ENCODE peak calls at places on chromosomes 5 and 9, in four cellular contexts. One of them, this sample, is unnamed.

GRCh38 chr5:124888050-124888506 is 141.6 kb upstream of the ZNF608 start:
- DNase-seq in GM12878: no peak
- DNase-seq in K562: no peak
- DNase-seq in HepG2: peak
- DNase-seq in this sample: no peak

GRCh38 chr5:43113546-43113945 is 7.2 kb upstream of the ZNF131 start:
- DNase-seq in GM12878: no peak
- DNase-seq in K562: no peak
- DNase-seq in HepG2: no peak
- DNase-seq in this sample: no peak

GRCh38 chr9:28365020-28365640 is 791.8 kb upstream of the C9orf72 start:
- DNase-seq in GM12878: no peak
- DNase-seq in K562: no peak
- DNase-seq in HepG2: no peak
- DNase-seq in this sample: no peak

GRCh38 chr9:3241290-3241689 is 284.5 kb downstream of the RFX3 start:
- DNase-seq in GM12878: no peak
- DNase-seq in K562: no peak
- DNase-seq in HepG2: no peak
- DNase-seq in this sample: no peak

GRCh38 chr9:125635888-125636287 is 71.1 kb downstream of the MAPKAP1 start:
- DNase-seq in GM12878: no peak
- DNase-seq in K562: no peak
- DNase-seq in HepG2: peak
- DNase-seq in this sample: no peak

GRCh38 chr5:77650686-77651085 is 12.2 kb upstream of the OTP start:
- DNase-seq in GM12878: no peak
- DNase-seq in K562: no peak
- DNase-seq in HepG2: no peak
- DNase-seq in this sample: no peak

GRCh38 chr5:109690456-109691247 is 925 bp downstream of the MAN2A1 start:
- DNase-seq in GM12878: no peak
- DNase-seq in K562: peak
- DNase-seq in HepG2: peak
- DNase-seq in this sample: peak

GRCh38 chr9:89433826-89434225 is 64.1 kb downstream of the SEMA4D start:
- DNase-seq in GM12878: no peak
- DNase-seq in K562: no peak
- DNase-seq in HepG2: no peak
- DNase-seq in this sample: peak

GRCh38 chr9:99560561-99560960 is 261.1 kb upstream of the NR4A3 start:
- DNase-seq in GM12878: no peak
- DNase-seq in K562: no peak
- DNase-seq in HepG2: no peak
- DNase-seq in this sample: no peak

GRCh38 chr5:141654298-141654697 is 3.1 kb upstream of the FCHSD1 start:
- DNase-seq in GM12878: no peak
- DNase-seq in K562: no peak
- DNase-seq in HepG2: no peak
- DNase-seq in this sample: peak

GRCh38 chr9:71285191-71285656 is 163.8 kb upstream of the TRPM3 start:
- DNase-seq in GM12878: no peak
- DNase-seq in K562: peak
- DNase-seq in HepG2: peak
- DNase-seq in this sample: peak

DNA sequence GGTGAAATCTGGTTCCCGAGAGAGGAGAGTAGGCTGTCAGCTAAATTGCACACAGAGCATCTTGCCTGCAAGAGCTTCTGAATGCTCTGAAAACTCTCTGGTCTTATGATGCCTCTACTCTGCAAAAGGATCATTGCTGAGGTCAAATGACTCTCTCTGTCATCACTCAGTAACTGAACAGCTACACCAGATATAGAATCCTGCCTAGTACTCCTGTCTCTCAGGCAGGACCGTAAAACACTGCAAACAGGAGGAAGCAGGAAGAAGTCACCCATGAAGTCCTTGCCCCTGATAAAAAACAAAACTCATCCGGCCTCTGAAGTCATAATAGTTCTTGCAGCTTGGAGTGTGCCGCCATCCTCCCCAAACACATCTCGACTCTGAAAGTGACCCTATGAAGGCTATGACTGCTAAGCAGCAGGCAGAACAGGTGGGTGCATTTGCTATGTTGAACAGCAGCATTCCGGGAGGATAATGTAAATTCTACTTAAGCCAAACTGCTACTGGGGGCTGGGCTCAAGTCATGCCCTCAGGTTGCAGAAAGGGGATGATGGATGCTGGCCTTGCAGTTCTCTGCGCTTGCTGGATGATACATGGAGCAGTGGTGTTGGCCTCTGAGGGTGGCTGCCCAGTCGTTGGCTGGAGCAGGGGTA is 81.9 kb upstream of the FAM169A start:
- DNase-seq in GM12878: no peak
- DNase-seq in K562: no peak
- DNase-seq in HepG2: no peak
- DNase-seq in this sample: peak
- TF ChIP-seq RAD21 in GM12878: no peak
- TF ChIP-seq RAD21 in K562: no peak
- TF ChIP-seq RAD21 in HepG2: no peak
- TF ChIP-seq RAD21 in this sample: no peak

DNA sequence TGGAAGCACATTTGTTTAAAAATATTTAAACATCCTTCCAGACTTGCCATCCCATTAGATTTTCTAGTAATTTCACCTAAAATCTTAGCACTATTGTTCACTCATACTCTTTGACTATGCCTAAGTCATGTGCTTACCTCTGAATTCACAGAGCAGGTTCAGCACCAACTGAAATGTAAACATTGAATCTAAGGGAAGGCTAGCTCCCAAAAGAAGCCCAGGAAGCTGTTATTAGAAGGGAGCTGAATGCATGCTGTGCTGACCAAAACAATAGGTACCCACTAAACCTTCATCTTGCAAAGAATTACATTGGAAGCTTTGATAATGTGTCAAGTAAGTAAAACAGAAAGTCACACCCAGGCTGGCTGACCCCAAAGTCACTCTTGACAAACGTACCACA is 571.3 kb downstream of the GABRG2 start:
- DNase-seq in GM12878: no peak
- DNase-seq in K562: no peak
- DNase-seq in HepG2: no peak
- DNase-seq in this sample: no peak
- H3K9ac ChIP-seq in GM12878: no peak
- H3K9ac ChIP-seq in K562: no peak
- H3K9ac ChIP-seq in HepG2: no peak
- H3K9ac ChIP-seq in this sample: no peak

GRCh38 chr9:5714501-5715401 is 85.8 kb downstream of the RIC1 start:
- DNase-seq in GM12878: no peak
- DNase-seq in K562: no peak
- DNase-seq in HepG2: peak
- DNase-seq in this sample: peak
- TF ChIP-seq BHLHE40 in GM12878: no peak
- TF ChIP-seq BHLHE40 in K562: no peak
- TF ChIP-seq BHLHE40 in HepG2: no peak
- TF ChIP-seq BHLHE40 in this sample: no peak

DNA sequence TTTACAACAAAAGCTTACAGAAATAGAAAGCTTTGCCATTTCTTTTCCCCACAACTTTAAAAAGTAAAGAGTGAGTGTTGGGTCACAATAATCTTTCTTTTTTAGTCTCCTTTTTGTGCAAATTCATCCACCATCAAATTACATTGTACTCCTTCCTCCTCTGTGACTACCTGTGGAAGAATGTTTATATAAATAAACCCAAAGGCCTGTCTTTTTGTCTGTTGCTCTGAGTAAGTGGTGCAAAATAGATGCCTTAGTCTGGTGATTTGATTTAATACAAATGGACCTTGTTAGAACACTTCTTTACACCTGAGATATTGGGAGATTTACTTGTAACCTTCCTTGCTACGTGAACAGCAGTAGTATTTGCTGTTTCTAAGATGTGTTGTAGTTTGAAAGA is 53.5 kb upstream of the TAF11L2 start:
- DNase-seq in GM12878: no peak
- DNase-seq in K562: no peak
- DNase-seq in HepG2: no peak
- DNase-seq in this sample: peak
- TF ChIP-seq RAD21 in GM12878: no peak
- TF ChIP-seq RAD21 in K562: no peak
- TF ChIP-seq RAD21 in HepG2: no peak
- TF ChIP-seq RAD21 in this sample: no peak

DNA sequence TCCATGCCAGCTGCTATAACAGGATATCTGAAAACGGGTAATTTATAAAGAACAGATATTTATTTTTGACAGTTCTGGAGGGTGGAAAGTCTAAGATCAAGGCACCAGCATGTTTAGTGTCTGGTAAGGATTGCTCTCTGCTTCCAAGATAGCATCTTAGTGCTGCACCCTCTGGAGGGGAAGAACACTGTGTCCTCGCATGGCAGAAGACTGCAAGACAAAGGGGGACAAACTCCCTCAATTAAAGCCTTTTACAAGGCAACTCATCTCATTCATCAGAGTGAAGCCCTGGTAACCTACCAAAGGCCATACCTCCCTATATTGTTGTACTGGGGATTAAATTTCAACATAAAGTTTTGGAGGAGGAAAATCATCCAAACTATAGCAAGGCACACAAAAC is 298.9 kb upstream of the EDIL3 start:
- DNase-seq in GM12878: no peak
- DNase-seq in K562: no peak
- DNase-seq in HepG2: no peak
- DNase-seq in this sample: no peak
- H3K9ac ChIP-seq in GM12878: no peak
- H3K9ac ChIP-seq in K562: no peak
- H3K9ac ChIP-seq in HepG2: no peak
- H3K9ac ChIP-seq in this sample: no peak

GRCh38 chr9:123929870-123930831 is at the start of gene DENND1A:
- DNase-seq in GM12878: no peak
- DNase-seq in K562: peak
- DNase-seq in HepG2: peak
- DNase-seq in this sample: peak

GRCh38 chr9:123926986-123927385 is 2.9 kb downstream of the DENND1A start:
- DNase-seq in GM12878: no peak
- DNase-seq in K562: no peak
- DNase-seq in HepG2: no peak
- DNase-seq in this sample: no peak

GRCh38 chr9:123929177-123929869 is 603 bp downstream of the DENND1A start:
- DNase-seq in GM12878: no peak
- DNase-seq in K562: peak
- DNase-seq in HepG2: peak
- DNase-seq in this sample: no peak

GRCh38 chr9:123927625-123928308 is 2.2 kb downstream of the DENND1A start:
- DNase-seq in GM12878: peak
- DNase-seq in K562: no peak
- DNase-seq in HepG2: no peak
- DNase-seq in this sample: peak

GRCh38 chr9:123928471-123929176 is 1.3 kb downstream of the DENND1A start:
- DNase-seq in GM12878: no peak
- DNase-seq in K562: peak
- DNase-seq in HepG2: no peak
- DNase-seq in this sample: peak
- TF ChIP-seq BHLHE40 in GM12878: no peak
- TF ChIP-seq BHLHE40 in K562: no peak
- TF ChIP-seq BHLHE40 in HepG2: no peak
- TF ChIP-seq BHLHE40 in this sample: no peak

GRCh38 chr5:74471875-74472274 is 168.7 kb downstream of the ENC1 start:
- DNase-seq in GM12878: no peak
- DNase-seq in K562: no peak
- DNase-seq in HepG2: no peak
- DNase-seq in this sample: peak
- TF ChIP-seq RAD21 in GM12878: no peak
- TF ChIP-seq RAD21 in K562: no peak
- TF ChIP-seq RAD21 in HepG2: no peak
- TF ChIP-seq RAD21 in this sample: no peak

This sample was measured in IMR-90.